ENCODE peak calls at places on chromosomes 4 and X, in four cellular contexts. Y, I, N and M are unnamed samples.

GRCh38 chr4:5750052-5750950 is 39.3 kb downstream of the EVC start:
- DNase-seq in Y (no peak), I (no peak), N (peak), M (peak)

GRCh38 chr4:98260047-98260578 is 1.1 kb upstream of the RAP1GDS1 start:
- DNase-seq in Y (no peak), I (no peak), N (no peak), M (peak)

GRCh38 chr4:5399790-5400421 is 308.5 kb downstream of the EVC2 start:
- DNase-seq in Y (peak), I (no peak), N (no peak), M (no peak)

GRCh38 chr4:108717386-108717785 is 45.5 kb downstream of the ETNPPL start:
- DNase-seq in Y (no peak), I (no peak), N (no peak), M (no peak)

GRCh38 chrX:144586756-144587155 is 660.5 kb upstream of the SPANXN1 start:
- DNase-seq in Y (no peak), I (peak), N (no peak), M (no peak)

GRCh38 chr4:181938641-181939040 is 304.6 kb upstream of the TENM3 start:
- DNase-seq in Y (no peak), I (no peak), N (no peak), M (no peak)

GRCh38 chr4:139619644-139620043 is 46.0 kb upstream of the MGST2 start:
- DNase-seq in Y (no peak), I (no peak), N (no peak), M (peak)

GRCh38 chr4:186201535-186202230 is 10.3 kb downstream of the CYP4V2 start:
- DNase-seq in Y (no peak), I (peak), N (no peak), M (peak)

GRCh38 chr4:28073860-28074555 is 1213.4 kb downstream of the STIM2 start:
- DNase-seq in Y (no peak), I (no peak), N (no peak), M (no peak)

GRCh38 chr4:182878633-182879495 is 38.3 kb downstream of the DCTD start:
- DNase-seq in Y (no peak), I (peak), N (no peak), M (no peak)

GRCh38 chrX:43706786-43707185 is 50.7 kb downstream of the MAOA start:
- DNase-seq in Y (no peak), I (no peak), N (no peak), M (no peak)

DNA sequence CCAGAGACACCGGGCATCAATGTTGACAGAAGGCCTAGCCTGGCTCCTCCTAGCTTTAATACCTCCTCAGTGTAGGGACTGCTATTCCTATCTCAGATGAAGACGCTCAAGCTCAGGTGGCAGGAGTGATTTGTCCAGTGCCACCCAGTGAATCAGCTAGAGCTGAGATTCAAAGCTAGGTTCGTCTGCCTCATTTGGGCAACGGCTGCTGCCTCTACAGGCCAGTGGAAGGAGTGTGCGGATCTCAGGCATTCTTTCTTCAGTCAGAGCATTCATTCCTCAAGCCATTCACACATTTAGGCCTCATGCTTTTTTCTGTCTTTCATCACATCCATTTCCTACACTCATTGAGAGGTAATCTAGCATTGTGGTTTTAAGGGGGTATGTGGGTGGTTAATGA is 7.3 kb downstream of the TSR2 start:
- DNase-seq in Y (no peak), I (no peak), N (no peak), M (no peak)
- TF ChIP-seq CTCF in Y (peak), I (no peak), N (peak), M (peak)

DNA sequence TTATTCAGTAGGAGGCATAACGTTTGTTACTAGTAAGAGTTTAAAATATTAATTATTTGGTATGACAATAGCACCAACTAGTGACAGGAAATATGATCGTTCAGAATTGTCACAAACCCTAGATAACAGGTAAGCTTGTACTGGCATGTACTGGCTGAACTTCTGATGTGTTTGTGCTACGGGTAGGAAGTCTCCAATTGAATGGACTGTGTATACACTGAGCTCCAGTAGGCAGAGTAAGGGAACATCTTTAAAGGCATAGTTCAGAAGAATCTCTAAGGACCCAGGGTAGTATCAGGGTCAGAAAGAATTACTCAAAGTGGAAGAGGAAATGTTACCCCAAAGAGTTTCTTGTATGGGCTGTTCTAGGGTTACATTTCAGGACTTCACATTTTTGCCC is 230.4 kb downstream of the EDA2R start:
- DNase-seq in Y (no peak), I (no peak), N (no peak), M (no peak)
- TF ChIP-seq CTCF in Y (no peak), I (no peak), N (no peak), M (no peak)

GRCh38 chr4:165351359-165352130 is 24.1 kb downstream of the MSMO1 start:
- DNase-seq in Y (no peak), I (no peak), N (no peak), M (no peak)
- TF ChIP-seq CTCF in Y (no peak), I (no peak), N (no peak), M (no peak)

DNA sequence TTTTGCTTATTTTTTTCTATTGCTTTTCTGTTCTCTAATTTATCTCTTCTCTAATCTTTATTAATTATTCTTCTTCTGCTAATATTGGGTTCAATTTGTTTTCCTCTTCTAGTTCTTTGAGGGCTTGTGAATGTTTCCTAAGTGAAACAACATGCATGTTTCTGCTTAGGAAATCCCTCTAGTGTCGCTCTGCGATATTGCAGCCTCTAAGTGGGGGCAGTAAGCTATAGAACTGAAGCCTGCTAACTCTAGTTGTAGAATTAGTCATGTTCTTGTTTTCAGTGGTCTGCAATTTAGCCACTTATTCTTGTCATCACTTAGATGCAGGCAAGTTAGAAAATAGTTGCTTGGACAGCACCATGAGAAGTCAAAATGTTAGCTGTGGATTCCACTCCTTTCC is 222.6 kb downstream of the SPIN4 start:
- DNase-seq in Y (no peak), I (no peak), N (no peak), M (peak)
- TF ChIP-seq CTCF in Y (peak), I (no peak), N (no peak), M (peak)